ENCODE peak calls at places on chromosomes 5 and 9, in four cellular contexts. T is DND-41, P is hepatocyte, X is OCI-LY7. I is an unnamed sample. For H4K20me1 and H3K36me3, the result is how much of the 10 kb centered on the place peaks cover.

GRCh38 chr5:132679717-132680380 is 6.1 kb downstream of the IL4 start:
- DNase-seq in T (no peak), P (no peak), X (no peak), I (no peak)

GRCh38 chr5:171291371-171291770 is 17.7 kb upstream of the TLX3 start:
- DNase-seq in T (no peak), P (no peak), X (no peak), I (no peak)

GRCh38 chr5:132064738-132065331 is 4.4 kb downstream of the IL3 start:
- DNase-seq in T (peak), P (peak), X (peak), I (peak)

GRCh38 chr5:56717253-56717987 is 97.9 kb upstream of the MAP3K1 start:
- DNase-seq in T (no peak), P (no peak), X (no peak), I (no peak)

GRCh38 chr5:40991168-40991980 is 79.8 kb downstream of the MROH2B start:
- DNase-seq in T (no peak), P (peak), X (no peak), I (peak)

GRCh38 chr5:92775711-92776615 is 805.1 kb downstream of the NR2F1-AS1 start:
- DNase-seq in T (no peak), P (no peak), X (no peak), I (peak)

GRCh38 chr5:142426676-142427364 is 102.0 kb upstream of the SPRY4 start:
- DNase-seq in T (peak), P (no peak), X (no peak), I (no peak)

GRCh38 chr9:32550046-32550608 is 2.0 kb upstream of the SMIM27 start:
- DNase-seq in T (no peak), P (peak), X (peak), I (no peak)

GRCh38 chr9:16154570-16155078 is 601.8 kb downstream of the CCDC171 start:
- DNase-seq in T (peak), P (peak), X (peak), I (peak)

GRCh38 chr5:170747851-170748250 is 35.7 kb upstream of the GABRP start:
- DNase-seq in T (no peak), P (no peak), X (no peak), I (no peak)

GRCh38 chr5:40386293-40386692 is 293.4 kb upstream of the PTGER4 start:
- DNase-seq in T (peak), P (no peak), X (peak), I (peak)

GRCh38 chr9:94085062-94085639 is 887 bp downstream of the PTPDC1 start:
- DNase-seq in T (no peak), P (no peak), X (no peak), I (peak)

GRCh38 chr5:113421643-113422132 is 13.1 kb downstream of the TSSK1B start:
- DNase-seq in T (no peak), P (no peak), X (no peak), I (no peak)

GRCh38 chr5:127029513-127030258 is 672 bp downstream of the MARCHF3 start:
- DNase-seq in T (no peak), P (peak), X (peak), I (peak)

GRCh38 chr9:14322211-14323082 is 8.5 kb upstream of the NFIB start:
- DNase-seq in T (peak), P (peak), X (peak), I (peak)

GRCh38 chr5:169146158-169146557 is 154.8 kb downstream of the SLIT3 start:
- DNase-seq in T (no peak), P (no peak), X (no peak), I (no peak)

GRCh38 chr5:176608937-176609723 is 826 bp downstream of the GPRIN1 start:
- DNase-seq in T (no peak), P (no peak), X (peak), I (no peak)

GRCh38 chr9:95224371-95225015 is 93.0 kb downstream of the FANCC start:
- DNase-seq in T (no peak), P (no peak), X (no peak), I (no peak)

GRCh38 chr5:40112875-40113274 is 566.8 kb upstream of the PTGER4 start:
- DNase-seq in T (no peak), P (no peak), X (no peak), I (no peak)

GRCh38 chr5:115486728-115487127 is 57.8 kb downstream of the FEM1C start:
- DNase-seq in T (no peak), P (no peak), X (no peak), I (no peak)

GRCh38 chr5:69048233-69048632 is 45.6 kb upstream of the SLC30A5 start:
- DNase-seq in T (no peak), P (no peak), X (peak), I (peak)

GRCh38 chr5:125198270-125198974 is 452.0 kb upstream of the ZNF608 start:
- DNase-seq in T (peak), P (peak), X (peak), I (no peak)

GRCh38 chr5:1167361-1167727 is 34.1 kb upstream of the SLC6A19 start:
- DNase-seq in T (no peak), P (no peak), X (no peak), I (no peak)

GRCh38 chr5:61884242-61884855 is 421.7 kb upstream of the KIF2A start:
- DNase-seq in T (no peak), P (no peak), X (no peak), I (no peak)

GRCh38 chr9:86487222-86487841 is 133.1 kb upstream of the TUT7 start:
- DNase-seq in T (no peak), P (peak), X (peak), I (peak)

DNA sequence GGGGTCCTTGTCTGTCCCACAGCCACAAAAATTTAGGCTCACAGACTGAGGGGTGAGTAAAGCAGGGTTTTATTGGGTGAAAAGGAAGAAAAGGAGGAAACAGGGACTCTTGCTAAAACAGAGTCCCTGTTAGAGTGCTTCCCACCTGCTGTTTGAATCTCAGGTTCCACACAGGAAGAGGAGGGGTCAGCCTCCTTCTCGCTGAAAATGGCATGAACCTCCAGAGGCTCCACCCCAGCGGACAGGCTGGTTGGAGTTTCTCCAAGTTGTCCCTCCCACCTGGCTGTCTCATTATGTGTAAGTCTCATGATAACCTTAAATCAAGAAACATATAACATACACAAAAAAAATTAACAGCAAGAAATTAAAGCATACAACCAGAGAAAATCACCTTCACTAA is 28.3 kb upstream of the UHRF2 start:
- DNase-seq in T (peak), P (no peak), X (peak), I (no peak)
- H4K20me1 ChIP-seq in T (under half), P (under half), X (under half), I (under half)

GRCh38 chr9:128631636-128632035 is 25.0 kb downstream of the DYNC2I2 start:
- DNase-seq in T (no peak), P (no peak), X (no peak), I (no peak)
- H3K36me3 ChIP-seq in T (half or more), P (under half), X (half or more), I (under half)

GRCh38 chr5:36371366-36371765 is 69.7 kb upstream of the RANBP3L start:
- DNase-seq in T (no peak), P (no peak), X (no peak), I (no peak)

GRCh38 chr5:36373527-36374086 is 71.9 kb upstream of the RANBP3L start:
- DNase-seq in T (no peak), P (peak), X (no peak), I (peak)

GRCh38 chr5:36378551-36378950 is 76.8 kb upstream of the RANBP3L start:
- DNase-seq in T (no peak), P (no peak), X (no peak), I (no peak)

GRCh38 chr5:36377192-36377591 is 75.5 kb upstream of the RANBP3L start:
- DNase-seq in T (no peak), P (no peak), X (no peak), I (no peak)

GRCh38 chr5:36374275-36374862 is 72.7 kb upstream of the RANBP3L start:
- DNase-seq in T (no peak), P (no peak), X (no peak), I (peak)
- TF ChIP-seq CTCF in T (no peak), P (no peak), X (no peak), I (no peak)

GRCh38 chr5:14219800-14220512 is 76.8 kb downstream of the TRIO start:
- DNase-seq in T (no peak), P (no peak), X (no peak), I (no peak)
- H4K20me1 ChIP-seq in T (under half), P (half or more), X (under half), I (half or more)

DNA sequence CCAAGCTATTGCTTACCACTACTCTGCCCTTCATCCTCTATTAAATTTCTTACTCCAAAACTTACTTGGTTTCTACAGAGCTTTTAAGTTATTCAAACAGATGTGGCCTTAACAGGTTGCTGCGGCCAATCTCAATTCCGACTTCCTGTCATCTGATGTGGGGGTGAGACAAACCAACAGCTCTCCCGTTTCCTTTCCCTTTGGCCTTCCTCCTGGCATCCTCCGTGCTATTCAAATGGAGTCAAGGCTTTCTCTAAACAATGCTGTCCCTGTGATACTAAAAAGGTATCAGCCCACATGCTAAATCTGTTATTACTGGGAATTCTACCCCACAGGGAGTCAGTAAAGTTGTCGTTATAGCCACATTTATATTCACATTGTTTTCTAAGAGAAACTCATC is 11.8 kb downstream of the RBM18 start:
- DNase-seq in T (no peak), P (no peak), X (no peak), I (no peak)
- H3K36me3 ChIP-seq in T (under half), P (under half), X (half or more), I (under half)

GRCh38 chr9:129617167-129617566 is 3.7 kb downstream of the C9orf50 start:
- DNase-seq in T (no peak), P (peak), X (peak), I (peak)
- TF ChIP-seq CTCF in T (peak), P (peak), X (peak), I (peak)

DNA sequence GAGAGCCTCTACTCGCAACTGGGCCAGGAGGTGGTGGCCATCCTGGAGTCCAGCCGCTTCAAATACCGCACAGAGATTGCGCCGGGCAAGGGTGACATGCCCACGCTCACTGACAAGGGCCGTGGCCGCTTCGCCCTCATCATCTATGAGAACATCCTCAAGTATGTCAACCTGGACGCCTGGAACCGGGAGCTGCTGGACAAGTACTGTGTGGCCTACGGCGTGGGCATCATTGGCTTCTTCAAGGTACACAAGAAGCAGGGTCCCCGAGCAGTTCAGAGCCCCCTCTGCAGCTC is 13.5 kb downstream of the NDST1 start:
- DNase-seq in T (no peak), P (no peak), X (no peak), I (no peak)
- H4K20me1 ChIP-seq in T (under half), P (under half), X (under half), I (under half)

DNA sequence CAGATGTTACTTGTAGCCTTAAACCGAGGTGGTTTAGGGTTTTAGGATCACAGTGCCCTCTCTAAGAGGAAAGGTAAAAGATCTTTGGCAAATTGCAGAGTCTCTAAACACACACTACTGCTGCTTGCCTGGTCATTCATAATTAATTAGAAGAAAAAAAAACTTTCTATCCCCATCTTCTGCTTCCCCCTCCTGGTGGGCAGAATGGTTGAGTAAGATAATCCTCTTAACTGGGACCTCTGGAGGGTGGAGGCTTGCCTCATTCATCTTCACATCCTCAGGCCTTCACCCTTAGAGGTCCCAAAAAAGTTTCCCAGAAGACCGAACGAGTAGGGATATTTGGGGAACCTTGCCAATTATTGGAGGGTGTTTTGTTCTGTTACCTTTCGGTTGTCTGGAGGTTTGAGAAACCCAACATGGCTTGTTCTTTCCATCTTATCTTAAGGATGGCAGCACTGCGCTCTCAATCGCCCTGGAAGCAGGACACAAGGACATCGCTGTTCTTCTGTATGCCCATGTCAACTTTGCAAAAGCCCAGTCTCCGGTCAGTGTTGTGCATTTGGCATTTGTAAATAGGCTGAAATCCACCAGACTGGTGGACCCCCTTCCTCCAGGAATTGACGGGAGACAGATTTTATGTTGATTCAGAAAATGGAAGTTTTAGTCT is 97.3 kb upstream of the DMRT1 start:
- DNase-seq in T (no peak), P (no peak), X (no peak), I (no peak)
- H3K36me3 ChIP-seq in T (under half), P (under half), X (half or more), I (under half)